ENCODE peak calls at places on chromosomes 7 and 10, in eight cellular contexts. E is upper lobe of left lung, M is spleen, W is HCT116, T is GM23338, Z is stomach, I is HL-60, A is HepG2. J is an unnamed sample. For H3K27me3, the result is how much of the 10 kb centered on the place peaks cover.

GRCh38 chr10:60960031-60960430 is 16.0 kb upstream of the RHOBTB1 start:
- DNase-seq in E (no peak), M (no peak), W (no peak), T (no peak), Z (no peak), I (no peak), A (no peak), J (no peak)

GRCh38 chr7:20532841-20533240 is 82.6 kb upstream of the ABCB5 start:
- DNase-seq in E (no peak), M (no peak), W (no peak), T (no peak), Z (no peak), I (no peak), A (no peak), J (no peak)

GRCh38 chr7:144830024-144830785 is 5.6 kb downstream of the TPK1 start:
- DNase-seq in E (no peak), M (no peak), W (no peak), T (no peak), Z (no peak), I (no peak), A (no peak), J (no peak)

GRCh38 chr7:44278451-44279161 is 46.8 kb downstream of the CAMK2B start:
- DNase-seq in E (peak), M (peak), W (no peak), T (no peak), Z (no peak), I (no peak), A (no peak), J (peak)

GRCh38 chr10:103554488-103555320 is 61.2 kb downstream of the NEURL1 start:
- DNase-seq in E (no peak), M (no peak), W (no peak), T (peak), Z (peak), I (peak), A (peak), J (peak)

GRCh38 chr7:125391921-125392320 is 462.3 kb upstream of the POT1 start:
- DNase-seq in E (no peak), M (no peak), W (no peak), T (no peak), Z (no peak), I (no peak), A (no peak), J (no peak)

GRCh38 chr7:17056491-17057142 is 174.8 kb upstream of the AGR3 start:
- DNase-seq in E (no peak), M (no peak), W (no peak), T (no peak), Z (no peak), I (no peak), A (no peak), J (no peak)

GRCh38 chr7:44194069-44194468 is 4.8 kb upstream of the GCK start:
- DNase-seq in E (no peak), M (no peak), W (no peak), T (no peak), Z (no peak), I (peak), A (no peak), J (no peak)

GRCh38 chr10:63337455-63338251 is 128.1 kb downstream of the JMJD1C start:
- DNase-seq in E (no peak), M (no peak), W (no peak), T (no peak), Z (no peak), I (no peak), A (no peak), J (no peak)

GRCh38 chr7:95578299-95578855 is 17.9 kb downstream of the PDK4 start:
- DNase-seq in E (no peak), M (no peak), W (no peak), T (no peak), Z (no peak), I (no peak), A (no peak), J (no peak)

GRCh38 chr10:35896011-35896410 is 253.9 kb upstream of the FZD8 start:
- DNase-seq in E (no peak), M (no peak), W (no peak), T (no peak), Z (no peak), I (no peak), A (no peak), J (no peak)

GRCh38 chr10:78763217-78763616 is 305.5 kb upstream of the ZMIZ1 start:
- DNase-seq in E (no peak), M (no peak), W (no peak), T (no peak), Z (no peak), I (no peak), A (no peak), J (no peak)

GRCh38 chr10:79273603-79274002 is 73.7 kb upstream of the PPIF start:
- DNase-seq in E (no peak), M (no peak), W (no peak), T (no peak), Z (no peak), I (no peak), A (no peak), J (peak)

GRCh38 chr10:80186364-80187012 is 18.8 kb downstream of the ANXA11 start:
- DNase-seq in E (peak), M (no peak), W (no peak), T (no peak), Z (peak), I (peak), A (no peak), J (peak)

GRCh38 chr10:47359101-47359500 is 10.9 kb downstream of the RBP3 start:
- DNase-seq in E (no peak), M (no peak), W (no peak), T (no peak), Z (no peak), I (no peak), A (no peak), J (no peak)

GRCh38 chr10:114363745-114364460 is 40.4 kb downstream of the AFAP1L2 start:
- DNase-seq in E (no peak), M (no peak), W (no peak), T (no peak), Z (no peak), I (no peak), A (no peak), J (no peak)

GRCh38 chr10:117885206-117885605 is 161.5 kb downstream of the RAB11FIP2 start:
- DNase-seq in E (no peak), M (no peak), W (no peak), T (no peak), Z (no peak), I (no peak), A (no peak), J (no peak)

GRCh38 chr10:88913157-88913556 is 33.1 kb downstream of the STAMBPL1 start:
- DNase-seq in E (no peak), M (no peak), W (no peak), T (no peak), Z (no peak), I (no peak), A (no peak), J (peak)

GRCh38 chr7:50687096-50687495 is 95.6 kb downstream of the GRB10 start:
- DNase-seq in E (no peak), M (no peak), W (no peak), T (no peak), Z (no peak), I (no peak), A (no peak), J (no peak)

GRCh38 chr10:70442332-70442988 is 979 bp upstream of the NODAL start:
- DNase-seq in E (no peak), M (no peak), W (no peak), T (peak), Z (no peak), I (no peak), A (peak), J (no peak)

GRCh38 chr10:7184660-7185366 is 226.0 kb downstream of the SFMBT2 start:
- DNase-seq in E (peak), M (no peak), W (no peak), T (no peak), Z (no peak), I (no peak), A (no peak), J (no peak)

GRCh38 chr10:31152421-31153133 is 120.9 kb upstream of the ZNF438 start:
- DNase-seq in E (no peak), M (no peak), W (no peak), T (no peak), Z (no peak), I (no peak), A (no peak), J (no peak)

GRCh38 chr10:46240684-46241565 is 45.9 kb upstream of the ANTXRL start:
- DNase-seq in E (peak), M (no peak), W (no peak), T (no peak), Z (peak), I (no peak), A (no peak), J (no peak)

GRCh38 chr7:74283858-74284447 is 5.3 kb upstream of the CLIP2 start:
- DNase-seq in E (no peak), M (no peak), W (no peak), T (no peak), Z (no peak), I (peak), A (no peak), J (no peak)

DNA sequence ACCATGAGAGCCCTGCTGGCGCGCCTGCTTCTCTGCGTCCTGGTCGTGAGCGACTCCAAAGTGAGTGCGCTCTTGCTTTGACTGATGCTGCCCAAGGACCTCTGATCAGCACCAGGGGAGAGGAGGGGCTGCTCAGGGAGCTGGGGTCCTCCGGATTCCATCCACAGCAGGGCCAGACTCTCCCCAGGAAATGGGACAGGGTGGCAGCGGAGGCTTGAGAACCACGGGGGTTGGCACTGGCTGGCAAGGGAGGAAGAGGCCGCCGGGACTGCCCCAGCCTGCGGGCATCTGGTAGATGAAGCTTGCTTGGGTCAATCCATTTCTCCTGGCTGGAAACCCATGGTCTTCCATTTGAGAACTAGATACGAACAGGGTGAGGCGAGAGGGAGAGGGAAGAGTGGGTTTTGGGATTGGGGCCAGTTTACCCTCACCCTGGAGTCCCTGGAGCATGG is 647 bp downstream of the PLAU start:
- DNase-seq in E (peak), M (no peak), W (no peak), T (no peak), Z (no peak), I (no peak), A (no peak), J (no peak)
- H3K27me3 ChIP-seq in E (under half), M (under half), W (under half), T (under half), Z (under half), I (under half), A (under half), J (under half)

DNA sequence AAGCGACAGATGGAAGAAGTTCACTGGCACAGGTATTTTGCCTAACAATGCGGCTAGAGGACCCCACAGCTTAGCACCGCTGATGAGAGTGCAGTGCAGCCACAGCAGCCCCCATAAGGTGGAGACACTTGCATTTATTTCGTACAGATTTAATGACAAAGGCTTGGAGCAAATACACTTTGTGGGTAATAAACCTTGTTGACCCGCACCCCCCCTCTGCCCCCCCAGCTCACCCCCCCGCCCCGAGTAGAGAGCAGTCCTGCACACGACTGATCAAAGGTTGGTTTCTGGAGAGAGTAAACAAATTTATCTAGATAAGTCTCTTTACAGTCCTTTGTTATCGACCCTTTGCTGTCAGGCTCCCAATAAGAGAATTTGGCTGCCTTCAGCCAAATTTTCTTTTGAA is 96.7 kb upstream of the LRGUK start:
- DNase-seq in E (no peak), M (no peak), W (no peak), T (no peak), Z (no peak), I (no peak), A (peak), J (no peak)
- TF ChIP-seq POLR2AphosphoS5 in E (no peak), M (no peak), W (no peak), T (no peak), Z (no peak), I (no peak), A (no peak), J (no peak)

DNA sequence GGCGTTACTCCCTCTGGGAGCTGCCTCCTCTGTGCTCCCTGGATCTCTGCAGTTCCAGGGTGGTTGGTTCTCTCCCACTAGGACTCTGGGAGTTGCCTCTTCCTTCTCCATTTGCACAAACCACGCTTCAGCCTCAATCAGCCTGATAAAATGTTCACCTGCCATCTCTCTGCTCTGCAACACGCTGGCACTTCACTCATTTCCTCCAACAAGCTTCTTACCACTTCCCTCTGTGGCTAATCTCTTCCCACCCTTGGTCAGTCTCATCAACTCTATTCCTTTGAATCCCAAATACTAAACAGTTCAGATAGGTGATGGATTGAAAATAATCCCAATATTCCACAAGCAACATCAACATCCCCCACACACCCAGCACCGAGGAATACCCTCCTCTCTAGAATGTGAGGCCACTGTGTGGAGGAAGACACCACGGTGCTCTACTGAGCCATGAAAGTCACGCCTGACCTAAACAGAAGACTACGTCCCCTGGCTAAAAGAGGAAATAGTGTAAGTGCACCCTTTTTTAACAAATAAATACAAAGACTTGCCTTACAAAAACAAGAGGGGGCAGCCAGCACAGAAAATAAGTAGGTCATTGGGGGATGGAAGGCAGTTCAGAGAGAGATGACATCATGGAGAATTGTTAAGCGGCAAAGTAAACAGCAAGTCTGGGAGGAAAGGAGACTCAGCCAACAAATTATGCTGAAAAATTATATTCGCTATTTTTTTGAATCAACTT is 1.9 kb upstream of the FAM170B start:
- DNase-seq in E (no peak), M (no peak), W (no peak), T (no peak), Z (no peak), I (no peak), A (no peak), J (no peak)
- H3K27me3 ChIP-seq in E (under half), M (under half), W (under half), T (under half), Z (under half), I (under half), A (under half), J (under half)

DNA sequence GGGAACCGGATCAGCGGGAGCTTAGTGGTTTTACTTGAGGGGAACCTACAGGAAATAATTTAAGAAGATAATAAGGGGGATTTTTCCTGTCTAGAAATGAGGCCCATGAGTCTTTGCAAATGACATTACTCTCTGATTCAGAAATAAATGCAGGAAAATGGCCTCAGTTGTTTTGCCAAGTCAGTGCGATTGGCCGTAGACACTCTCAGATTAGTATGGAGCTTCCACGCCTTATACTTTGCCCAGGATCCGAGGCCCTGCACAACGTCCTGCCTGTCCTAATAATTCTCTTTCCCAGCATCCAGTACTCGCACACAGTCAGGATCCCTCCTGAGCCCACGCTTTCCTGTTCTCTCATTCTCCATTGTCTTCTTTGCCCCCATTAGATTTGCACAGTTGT is 86.3 kb upstream of the LYZL1 start:
- DNase-seq in E (no peak), M (no peak), W (no peak), T (no peak), Z (no peak), I (no peak), A (no peak), J (no peak)
- TF ChIP-seq POLR2AphosphoS5 in E (no peak), M (no peak), W (no peak), T (no peak), Z (no peak), I (no peak), A (no peak), J (no peak)

DNA sequence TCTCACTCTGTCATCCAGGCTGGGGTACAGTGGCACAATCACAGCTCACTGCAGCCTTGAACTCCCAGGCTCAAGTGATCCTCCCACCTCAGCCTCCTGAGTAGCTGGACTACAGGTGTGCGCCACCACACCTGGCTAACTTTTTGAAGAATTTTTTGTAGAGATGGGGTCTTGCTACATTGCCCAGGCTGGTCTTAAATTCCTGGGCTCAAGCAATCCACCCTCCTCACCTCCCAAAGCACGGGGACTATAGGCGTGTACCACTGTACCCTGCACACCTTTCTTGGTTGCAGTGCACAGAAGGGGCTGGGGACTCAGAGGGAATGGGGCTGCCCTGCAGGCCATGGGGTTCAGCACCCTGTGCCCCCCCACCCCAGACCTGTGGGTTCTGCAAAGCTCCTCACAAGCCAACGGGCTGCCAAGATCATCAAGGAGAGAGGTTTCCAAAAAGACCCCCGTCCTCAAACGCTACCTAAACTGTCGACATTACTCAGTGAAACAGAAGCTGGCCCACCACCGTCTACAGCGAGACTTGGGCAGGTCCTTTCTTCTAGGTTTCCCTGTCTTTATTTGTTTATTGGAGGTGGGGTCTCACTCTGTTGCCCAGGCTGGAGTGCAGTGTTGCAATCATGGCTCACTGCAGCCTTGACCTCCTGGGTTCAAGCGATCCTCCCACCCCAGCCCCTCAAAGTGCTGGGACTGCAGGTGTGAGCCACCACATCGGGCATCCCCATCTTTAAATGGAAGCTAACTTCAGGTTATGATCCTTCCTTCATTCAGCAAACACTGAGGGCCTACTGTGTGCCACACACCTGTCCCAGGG is 26.6 kb upstream of the ELFN1 start:
- DNase-seq in E (no peak), M (no peak), W (no peak), T (no peak), Z (no peak), I (no peak), A (no peak), J (no peak)
- H3K27me3 ChIP-seq in E (under half), M (under half), W (under half), T (under half), Z (under half), I (under half), A (under half), J (under half)

DNA sequence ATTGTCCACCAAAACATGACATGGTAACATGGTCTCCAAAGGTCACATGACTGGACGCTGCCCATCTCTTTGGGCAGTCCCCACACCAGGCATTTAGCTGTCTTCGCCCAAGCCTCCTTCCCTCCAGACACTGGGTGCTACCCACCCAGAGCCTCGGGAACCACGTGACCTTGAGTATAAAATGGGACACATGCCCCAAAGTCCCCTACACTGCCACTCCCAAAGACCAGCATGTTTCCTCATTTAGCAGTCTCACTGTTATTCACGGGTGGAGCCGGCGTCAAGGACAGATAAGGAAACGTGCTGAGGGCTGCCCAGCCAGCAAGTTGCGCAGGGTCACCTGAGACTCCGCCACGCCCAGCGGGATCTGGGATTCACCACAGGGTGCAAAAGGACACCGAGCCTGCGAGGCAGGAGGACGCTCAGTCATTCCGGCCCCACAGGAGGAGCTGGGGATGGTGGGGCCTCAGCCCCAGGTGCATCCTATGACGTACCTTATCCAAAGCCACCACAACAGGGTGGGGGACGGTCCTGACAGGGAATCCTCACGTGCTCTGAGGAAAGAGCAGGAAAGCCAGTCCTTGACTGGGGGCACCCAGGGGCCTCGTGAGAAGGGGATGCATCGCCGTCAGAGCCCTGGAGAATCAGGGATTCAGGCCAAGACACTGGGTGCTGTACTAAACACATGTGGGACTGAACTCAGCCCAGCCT is 226.9 kb downstream of the TNS3 start:
- DNase-seq in E (peak), M (peak), W (no peak), T (no peak), Z (peak), I (no peak), A (no peak), J (no peak)
- TF ChIP-seq POLR2AphosphoS5 in E (no peak), M (no peak), W (no peak), T (no peak), Z (peak), I (no peak), A (no peak), J (no peak)

GRCh38 chr10:100658269-100658668 is 87.1 kb upstream of the PAX2 start:
- DNase-seq in E (no peak), M (no peak), W (no peak), T (no peak), Z (no peak), I (no peak), A (no peak), J (no peak)
- H3K27me3 ChIP-seq in E (under half), M (half or more), W (under half), T (half or more), Z (under half), I (half or more), A (under half), J (half or more)

J was measured in sigmoid colon.